ENCODE peak calls at places on chromosomes 5 and 9, in four cellular contexts. One of them, this sample, is unnamed.

GRCh38 chr9:36191290-36191645 is 547 bp downstream of the CLTA start:
- DNase-seq in HL-60: peak; percentile 37
- DNase-seq in K562: no peak
- DNase-seq in GM12878: no peak
- DNase-seq in this sample: no peak

GRCh38 chr5:180250329-180250728 is 41.3 kb upstream of the RASGEF1C start:
- DNase-seq in HL-60: peak; percentile 44
- DNase-seq in K562: no peak
- DNase-seq in GM12878: no peak
- DNase-seq in this sample: no peak

GRCh38 chr5:92775711-92776615 is 805.1 kb downstream of the NR2F1-AS1 start:
- DNase-seq in HL-60: no peak
- DNase-seq in K562: no peak
- DNase-seq in GM12878: no peak
- DNase-seq in this sample: no peak

GRCh38 chr5:113221294-113222176 is 213.3 kb downstream of the TSSK1B start:
- DNase-seq in HL-60: no peak
- DNase-seq in K562: no peak
- DNase-seq in GM12878: no peak
- DNase-seq in this sample: no peak

GRCh38 chr5:112930082-112930344 is 8.0 kb upstream of the REEP5 start:
- DNase-seq in HL-60: peak; percentile 51
- DNase-seq in K562: no peak
- DNase-seq in GM12878: peak; percentile 84
- DNase-seq in this sample: no peak

GRCh38 chr5:132870801-132871200 is 2.7 kb upstream of the LEAP2 start:
- DNase-seq in HL-60: no peak
- DNase-seq in K562: no peak
- DNase-seq in GM12878: no peak
- DNase-seq in this sample: no peak

GRCh38 chr9:35923927-35924763 is 14.9 kb downstream of the SPAAR start:
- DNase-seq in HL-60: no peak
- DNase-seq in K562: peak; percentile 61
- DNase-seq in GM12878: no peak
- DNase-seq in this sample: no peak

GRCh38 chr5:6722015-6722414 is 8.8 kb downstream of the TENT4A start:
- DNase-seq in HL-60: no peak
- DNase-seq in K562: no peak
- DNase-seq in GM12878: no peak
- DNase-seq in this sample: no peak

GRCh38 chr9:87108639-87109038 is 161.3 kb upstream of the GAS1 start:
- DNase-seq in HL-60: no peak
- DNase-seq in K562: no peak
- DNase-seq in GM12878: no peak
- DNase-seq in this sample: no peak

GRCh38 chr5:5062903-5063302 is 77.2 kb upstream of the ADAMTS16 start:
- DNase-seq in HL-60: no peak
- DNase-seq in K562: no peak
- DNase-seq in GM12878: no peak
- DNase-seq in this sample: no peak

GRCh38 chr5:179258001-179258921 is 87.0 kb downstream of the ADAMTS2 start:
- DNase-seq in HL-60: no peak
- DNase-seq in K562: no peak
- DNase-seq in GM12878: no peak
- DNase-seq in this sample: no peak

GRCh38 chr5:1815881-1816292 is 14.7 kb downstream of the NDUFS6 start:
- DNase-seq in HL-60: no peak
- DNase-seq in K562: no peak
- DNase-seq in GM12878: no peak
- DNase-seq in this sample: no peak

GRCh38 chr5:154829589-154830218 is 20.7 kb downstream of the FAXDC2 start:
- DNase-seq in HL-60: no peak
- DNase-seq in K562: peak; percentile 10
- DNase-seq in GM12878: no peak
- DNase-seq in this sample: no peak

GRCh38 chr9:18208166-18209059 is 265.5 kb upstream of the ADAMTSL1 start:
- DNase-seq in HL-60: peak; percentile 6
- DNase-seq in K562: no peak
- DNase-seq in GM12878: no peak
- DNase-seq in this sample: no peak

GRCh38 chr9:126470251-126470993 is 143.3 kb upstream of the LMX1B start:
- DNase-seq in HL-60: peak; percentile 94
- DNase-seq in K562: no peak
- DNase-seq in GM12878: no peak
- DNase-seq in this sample: no peak

GRCh38 chr5:26553079-26553478 is 485.3 kb downstream of the CDH9 start:
- DNase-seq in HL-60: no peak
- DNase-seq in K562: no peak
- DNase-seq in GM12878: no peak
- DNase-seq in this sample: no peak

GRCh38 chr5:160240350-160240749 is 11.0 kb downstream of the FABP6 start:
- DNase-seq in HL-60: no peak
- DNase-seq in K562: no peak
- DNase-seq in GM12878: no peak
- DNase-seq in this sample: no peak

GRCh38 chr9:125343518-125344284 is 82.1 kb downstream of the GAPVD1 start:
- DNase-seq in HL-60: no peak
- DNase-seq in K562: no peak
- DNase-seq in GM12878: no peak
- DNase-seq in this sample: no peak

GRCh38 chr5:139745800-139746690 is 49.6 kb upstream of the PSD2 start:
- DNase-seq in HL-60: no peak
- DNase-seq in K562: peak; percentile 94
- DNase-seq in GM12878: no peak
- DNase-seq in this sample: no peak

GRCh38 chr9:121300283-121301119 is 32.5 kb downstream of the GSN start:
- DNase-seq in HL-60: no peak
- DNase-seq in K562: no peak
- DNase-seq in GM12878: no peak
- DNase-seq in this sample: no peak

GRCh38 chr5:36242534-36243144 is 914 bp upstream of the NADK2 start:
- DNase-seq in HL-60: no peak
- DNase-seq in K562: no peak
- DNase-seq in GM12878: no peak
- DNase-seq in this sample: no peak

GRCh38 chr9:35604578-35605335 is at the start of gene TESK1:
- DNase-seq in HL-60: peak; percentile 50
- DNase-seq in K562: peak; percentile 85
- DNase-seq in GM12878: no peak
- DNase-seq in this sample: peak; percentile 94

GRCh38 chr9:124940521-124940893 is 376 bp downstream of the GOLGA1 start:
- DNase-seq in HL-60: no peak
- DNase-seq in K562: no peak
- DNase-seq in GM12878: no peak
- DNase-seq in this sample: peak; percentile 11

GRCh38 chr5:14659821-14660607 is 4.5 kb upstream of the OTULIN start:
- DNase-seq in HL-60: no peak
- DNase-seq in K562: no peak
- DNase-seq in GM12878: no peak
- DNase-seq in this sample: no peak

GRCh38 chr5:1792842-1793266 is 6.8 kb downstream of the MRPL36 start:
- DNase-seq in HL-60: peak; percentile 73
- DNase-seq in K562: no peak
- DNase-seq in GM12878: peak; percentile 99
- DNase-seq in this sample: peak; percentile 68

GRCh38 chr5:73816656-73817420 is 190.8 kb downstream of the ARHGEF28 start:
- DNase-seq in HL-60: no peak
- DNase-seq in K562: no peak
- DNase-seq in GM12878: no peak
- DNase-seq in this sample: no peak

GRCh38 chr5:88553926-88554325 is 285.3 kb upstream of the TMEM161B start:
- DNase-seq in HL-60: no peak
- DNase-seq in K562: no peak
- DNase-seq in GM12878: no peak
- DNase-seq in this sample: no peak

GRCh38 chr9:98037362-98037761 is 19.2 kb upstream of the NANS start:
- DNase-seq in HL-60: peak; percentile 86
- DNase-seq in K562: no peak
- DNase-seq in GM12878: no peak
- DNase-seq in this sample: no peak

GRCh38 chr9:88657893-88658292 is 122.9 kb downstream of the NXNL2 start:
- DNase-seq in HL-60: no peak
- DNase-seq in K562: no peak
- DNase-seq in GM12878: no peak
- DNase-seq in this sample: no peak

GRCh38 chr5:145833616-145834200 is 1.4 kb downstream of the PRELID2 start:
- DNase-seq in HL-60: no peak
- DNase-seq in K562: no peak
- DNase-seq in GM12878: no peak
- DNase-seq in this sample: no peak

GRCh38 chr5:171424726-171425125 is 5.3 kb downstream of the FGF18 start:
- DNase-seq in HL-60: no peak
- DNase-seq in K562: peak; percentile 40
- DNase-seq in GM12878: no peak
- DNase-seq in this sample: no peak

GRCh38 chr5:112106878-112107277 is 312.2 kb downstream of the EPB41L4A start:
- DNase-seq in HL-60: no peak
- DNase-seq in K562: no peak
- DNase-seq in GM12878: no peak
- DNase-seq in this sample: no peak

GRCh38 chr9:137293094-137293481 is 9.0 kb downstream of the NRARP start:
- DNase-seq in HL-60: no peak
- DNase-seq in K562: no peak
- DNase-seq in GM12878: no peak
- DNase-seq in this sample: no peak

GRCh38 chr5:176553260-176554085 is 4.3 kb downstream of the CDHR2 start:
- DNase-seq in HL-60: no peak
- DNase-seq in K562: no peak
- DNase-seq in GM12878: no peak
- DNase-seq in this sample: no peak

GRCh38 chr5:51988561-51988960 is 605.3 kb downstream of the ISL1 start:
- DNase-seq in HL-60: no peak
- DNase-seq in K562: no peak
- DNase-seq in GM12878: no peak
- DNase-seq in this sample: no peak

GRCh38 chr5:149382517-149383220 is 3.6 kb upstream of the IL17B start:
- DNase-seq in HL-60: no peak
- DNase-seq in K562: no peak
- DNase-seq in GM12878: no peak
- DNase-seq in this sample: no peak

GRCh38 chr5:137019229-137019628 is 479.9 kb downstream of the SPOCK1 start:
- DNase-seq in HL-60: no peak
- DNase-seq in K562: no peak
- DNase-seq in GM12878: no peak
- DNase-seq in this sample: no peak

GRCh38 chr5:126417178-126417577 is 6.0 kb upstream of the GRAMD2B start:
- DNase-seq in HL-60: no peak
- DNase-seq in K562: no peak
- DNase-seq in GM12878: no peak
- DNase-seq in this sample: no peak

DNA sequence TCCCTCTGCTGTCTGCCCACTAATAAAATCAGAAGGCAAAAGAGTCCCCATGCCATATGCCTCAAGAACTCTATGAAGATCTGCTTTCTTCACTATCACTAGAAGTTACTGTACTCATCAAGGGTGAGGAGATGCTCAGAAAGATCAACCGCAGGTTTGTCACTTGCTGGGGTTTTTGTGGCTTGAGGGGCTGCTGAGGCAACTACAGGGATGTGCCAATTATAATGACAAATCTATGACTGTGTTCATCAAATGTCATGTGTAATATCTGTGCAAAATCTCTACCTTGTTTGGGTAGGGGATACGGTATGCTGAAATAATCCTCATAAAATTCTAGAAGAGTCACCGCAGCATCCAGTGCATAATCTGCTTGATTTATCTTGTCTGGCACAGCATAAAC is 13.0 kb downstream of the ERAP1 start:
- DNase-seq in HL-60: no peak
- DNase-seq in K562: no peak
- DNase-seq in GM12878: no peak
- DNase-seq in this sample: no peak
- TF ChIP-seq SPI1 in HL-60: no peak
- TF ChIP-seq SPI1 in K562: no peak
- TF ChIP-seq SPI1 in GM12878: no peak
- TF ChIP-seq SPI1 in this sample: no peak

DNA sequence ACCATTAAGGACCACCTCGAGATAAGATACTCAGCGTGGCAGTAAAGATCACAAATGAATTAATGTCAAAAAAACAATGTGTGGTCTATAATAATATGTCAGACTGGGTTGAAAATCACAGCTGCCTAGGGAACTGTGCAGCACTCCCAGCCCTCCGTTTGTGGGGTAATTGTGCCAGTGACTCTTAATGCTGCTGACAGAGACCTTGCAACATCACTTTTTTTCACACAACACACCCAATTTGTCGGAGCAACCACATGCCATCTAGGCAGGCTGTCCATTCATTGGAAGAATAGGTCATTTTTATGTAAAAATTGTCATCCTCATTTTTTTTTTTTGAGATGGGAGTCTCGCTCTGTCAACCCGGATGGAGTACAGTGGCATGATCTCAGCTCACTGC is 450.7 kb upstream of the WWC1 start:
- DNase-seq in HL-60: no peak
- DNase-seq in K562: no peak
- DNase-seq in GM12878: no peak
- DNase-seq in this sample: no peak
- TF ChIP-seq POLR2AphosphoS5 in HL-60: no peak
- TF ChIP-seq POLR2AphosphoS5 in K562: no peak
- TF ChIP-seq POLR2AphosphoS5 in GM12878: no peak
- TF ChIP-seq POLR2AphosphoS5 in this sample: no peak

GRCh38 chr9:6109571-6109970 is 94.1 kb upstream of the RANBP6 start:
- DNase-seq in HL-60: no peak
- DNase-seq in K562: no peak
- DNase-seq in GM12878: no peak
- DNase-seq in this sample: no peak
- TF ChIP-seq SPI1 in HL-60: no peak
- TF ChIP-seq SPI1 in K562: no peak
- TF ChIP-seq SPI1 in GM12878: no peak
- TF ChIP-seq SPI1 in this sample: no peak

GRCh38 chr9:22079873-22080341 is 70.8 kb upstream of the CDKN2B start:
- DNase-seq in HL-60: no peak
- DNase-seq in K562: no peak
- DNase-seq in GM12878: peak; percentile 40
- DNase-seq in this sample: no peak

GRCh38 chr9:22088372-22089063 is 79.4 kb upstream of the CDKN2B start:
- DNase-seq in HL-60: no peak
- DNase-seq in K562: no peak
- DNase-seq in GM12878: no peak
- DNase-seq in this sample: no peak

GRCh38 chr9:22084336-22085035 is 75.4 kb upstream of the CDKN2B start:
- DNase-seq in HL-60: no peak
- DNase-seq in K562: no peak
- DNase-seq in GM12878: no peak
- DNase-seq in this sample: no peak
- TF ChIP-seq POLR2AphosphoS5 in HL-60: no peak
- TF ChIP-seq POLR2AphosphoS5 in K562: no peak
- TF ChIP-seq POLR2AphosphoS5 in GM12878: no peak
- TF ChIP-seq POLR2AphosphoS5 in this sample: no peak

DNA sequence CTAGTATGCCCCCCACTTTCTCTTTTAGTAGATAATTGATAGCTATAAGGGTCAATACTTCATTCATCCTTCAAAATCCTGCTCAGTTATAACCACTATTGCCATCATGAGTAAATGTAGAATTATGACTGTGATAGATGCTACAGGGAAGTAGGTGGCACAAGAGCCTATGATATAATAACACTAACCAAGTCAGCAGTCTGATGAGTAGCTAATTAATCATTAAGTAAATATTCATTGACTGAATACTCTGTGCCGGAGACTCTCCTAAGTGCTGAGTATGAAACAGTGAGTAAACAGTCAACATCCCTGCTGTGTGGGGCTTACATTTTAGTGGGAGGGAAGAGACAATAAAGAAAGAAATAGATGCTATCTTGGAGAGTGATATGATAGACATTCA is 430.3 kb upstream of the ZNF462 start:
- DNase-seq in HL-60: no peak
- DNase-seq in K562: no peak
- DNase-seq in GM12878: no peak
- DNase-seq in this sample: no peak
- TF ChIP-seq SPI1 in HL-60: no peak
- TF ChIP-seq SPI1 in K562: no peak
- TF ChIP-seq SPI1 in GM12878: no peak
- TF ChIP-seq SPI1 in this sample: no peak